ENCODE peak calls at places on chromosomes 6 and 20, in nine cellular contexts. Y, G, C, W, D, T, Z, I and P are unnamed samples.

GRCh38 chr6:168222261-168222660 is 97.3 kb downstream of the DACT2 start:
- DNase-seq in Y (no peak), G (no peak), C (no peak), W (no peak), D (no peak), T (no peak), Z (no peak), I (no peak), P (no peak)

GRCh38 chr20:63690898-63691710 is 5.3 kb upstream of the TNFRSF6B start:
- DNase-seq in Y (no peak), G (no peak), C (no peak), W (no peak), D (no peak), T (no peak), Z (peak; percentile 76), I (no peak), P (no peak)

GRCh38 chr6:75611702-75612375 is 10.2 kb downstream of the SENP6 start:
- DNase-seq in Y (no peak), G (peak; percentile 10), C (no peak), W (no peak), D (no peak), T (no peak), Z (no peak), I (no peak), P (no peak)

GRCh38 chr20:64049060-64049886 is at the start of gene SOX18:
- DNase-seq in Y (no peak), G (no peak), C (no peak), W (no peak), D (no peak), T (peak; percentile 59), Z (no peak), I (no peak), P (no peak)

GRCh38 chr6:56346958-56347357 is 99.6 kb upstream of the COL21A1 start:
- DNase-seq in Y (no peak), G (no peak), C (no peak), W (no peak), D (no peak), T (no peak), Z (no peak), I (no peak), P (no peak)

GRCh38 chr20:47701612-47702011 is 83.7 kb downstream of the SULF2 start:
- DNase-seq in Y (no peak), G (peak; percentile 71), C (no peak), W (no peak), D (no peak), T (no peak), Z (no peak), I (no peak), P (no peak)

GRCh38 chr6:160043784-160044183 is 74.9 kb downstream of the IGF2R start:
- DNase-seq in Y (no peak), G (no peak), C (no peak), W (no peak), D (no peak), T (no peak), Z (no peak), I (no peak), P (no peak)

GRCh38 chr6:79353226-79353625 is 118.7 kb upstream of the HMGN3 start:
- DNase-seq in Y (no peak), G (no peak), C (no peak), W (no peak), D (no peak), T (no peak), Z (no peak), I (no peak), P (no peak)

GRCh38 chr6:79413562-79414002 is 123.6 kb downstream of the LCA5 start:
- DNase-seq in Y (no peak), G (no peak), C (no peak), W (peak; percentile 31), D (no peak), T (no peak), Z (no peak), I (no peak), P (no peak)

GRCh38 chr6:53526000-53526399 is 18.9 kb downstream of the GCLC start:
- DNase-seq in Y (no peak), G (no peak), C (no peak), W (no peak), D (no peak), T (no peak), Z (no peak), I (no peak), P (no peak)

GRCh38 chr20:17941087-17941825 is 27.3 kb downstream of the SNX5 start:
- DNase-seq in Y (no peak), G (no peak), C (no peak), W (no peak), D (no peak), T (no peak), Z (no peak), I (no peak), P (no peak)

GRCh38 chr6:85678602-85679444 is 36.1 kb upstream of the SYNCRIP start:
- DNase-seq in Y (peak; percentile 97), G (peak; percentile 98), C (peak; percentile 96), W (peak; percentile 94), D (peak; percentile 99), T (peak; percentile 98), Z (peak; percentile 99), I (peak; percentile 97), P (peak; percentile 99)

GRCh38 chr20:51688600-51688999 is 79.6 kb downstream of the ATP9A start:
- DNase-seq in Y (no peak), G (no peak), C (no peak), W (no peak), D (no peak), T (no peak), Z (no peak), I (no peak), P (no peak)

GRCh38 chr6:169638388-169638787 is 63.4 kb downstream of the WDR27 start:
- DNase-seq in Y (no peak), G (no peak), C (no peak), W (no peak), D (no peak), T (no peak), Z (no peak), I (no peak), P (peak; percentile 34)

GRCh38 chr6:75643173-75643572 is 41.5 kb downstream of the SENP6 start:
- DNase-seq in Y (no peak), G (peak; percentile 3), C (no peak), W (no peak), D (no peak), T (no peak), Z (no peak), I (no peak), P (no peak)

GRCh38 chr6:43972179-43972914 is 154.9 kb downstream of the MRPL14 start:
- DNase-seq in Y (no peak), G (peak; percentile 32), C (no peak), W (no peak), D (no peak), T (no peak), Z (peak; percentile 72), I (no peak), P (no peak)

GRCh38 chr6:135212020-135212806 is 31.1 kb downstream of the MYB start:
- DNase-seq in Y (no peak), G (peak; percentile 55), C (no peak), W (peak; percentile 25), D (no peak), T (no peak), Z (no peak), I (no peak), P (no peak)

GRCh38 chr6:12348530-12349511 is 58.7 kb downstream of the EDN1 start:
- DNase-seq in Y (no peak), G (peak; percentile 86), C (no peak), W (peak; percentile 73), D (no peak), T (peak; percentile 98), Z (no peak), I (no peak), P (peak; percentile 60)

GRCh38 chr20:32871622-32872160 is 13.0 kb downstream of the EFCAB8 start:
- DNase-seq in Y (no peak), G (no peak), C (no peak), W (no peak), D (no peak), T (no peak), Z (peak; percentile 9), I (no peak), P (no peak)

GRCh38 chr20:38109025-38109541 is 56.0 kb downstream of the TGM2 start:
- DNase-seq in Y (no peak), G (peak; percentile 10), C (no peak), W (no peak), D (no peak), T (no peak), Z (no peak), I (no peak), P (no peak)

GRCh38 chr6:148521586-148521985 is 178.9 kb downstream of the SASH1 start:
- DNase-seq in Y (no peak), G (no peak), C (no peak), W (no peak), D (no peak), T (no peak), Z (no peak), I (no peak), P (no peak)

GRCh38 chr6:5282191-5282623 is 20.9 kb downstream of the FARS2 start:
- DNase-seq in Y (no peak), G (no peak), C (no peak), W (no peak), D (no peak), T (no peak), Z (no peak), I (no peak), P (no peak)

GRCh38 chr6:31203345-31203979 is 33.0 kb upstream of the POU5F1 start:
- DNase-seq in Y (no peak), G (no peak), C (no peak), W (no peak), D (peak; percentile 13), T (peak; percentile 51), Z (no peak), I (no peak), P (no peak)

GRCh38 chr6:69866351-69867074 is at the start of gene COL19A1:
- DNase-seq in Y (peak; percentile 7), G (no peak), C (peak; percentile 68), W (no peak), D (peak; percentile 33), T (no peak), Z (peak; percentile 76), I (no peak), P (peak; percentile 41)

GRCh38 chr20:18314786-18315406 is 26.6 kb downstream of the ZNF133 start:
- DNase-seq in Y (no peak), G (peak; percentile 69), C (no peak), W (peak; percentile 8), D (no peak), T (peak; percentile 18), Z (no peak), I (no peak), P (no peak)

GRCh38 chr6:167148997-167149396 is 8.8 kb downstream of the GPR31 start:
- DNase-seq in Y (no peak), G (no peak), C (no peak), W (no peak), D (no peak), T (no peak), Z (no peak), I (no peak), P (no peak)

GRCh38 chr6:41446907-41447545 is 99.2 kb upstream of the FOXP4 start:
- DNase-seq in Y (no peak), G (no peak), C (no peak), W (no peak), D (no peak), T (no peak), Z (no peak), I (no peak), P (no peak)

GRCh38 chr20:45300961-45301360 is 5.7 kb upstream of the RBPJL start:
- DNase-seq in Y (no peak), G (peak; percentile 43), C (no peak), W (no peak), D (no peak), T (peak; percentile 69), Z (peak; percentile 72), I (no peak), P (no peak)

GRCh38 chr6:16414205-16414604 is 175.8 kb downstream of the GMPR start:
- DNase-seq in Y (no peak), G (no peak), C (no peak), W (no peak), D (no peak), T (no peak), Z (no peak), I (no peak), P (no peak)

GRCh38 chr6:168221497-168222079 is 98.0 kb downstream of the DACT2 start:
- DNase-seq in Y (no peak), G (no peak), C (no peak), W (no peak), D (no peak), T (no peak), Z (no peak), I (no peak), P (no peak)

GRCh38 chr6:130148181-130148580 is 74.6 kb downstream of the SAMD3 start:
- DNase-seq in Y (no peak), G (no peak), C (no peak), W (no peak), D (no peak), T (peak; percentile 15), Z (no peak), I (no peak), P (no peak)